ENCODE peak calls at places on chromosome 19, in four cellular contexts. One of them, this sample, is unnamed.

GRCh38 chr19:44607049-44607448 is 6.3 kb upstream of the IGSF23 start:
- DNase-seq in activated CD4-positive, alpha-beta T cell treated with anti-CD3 and anti-CD28 coated beads, Interleukin-2, amount 50 U/mL, for 24 hours: no peak
- DNase-seq in glomerular endothelial cell: peak; percentile 94
- DNase-seq in choroid plexus epithelial cell: no peak
- DNase-seq in this sample: no peak

GRCh38 chr19:29478578-29479565 is 46.9 kb upstream of the VSTM2B start:
- DNase-seq in glomerular endothelial cell: no peak
- DNase-seq in activated CD4-positive, alpha-beta T cell treated with anti-CD3 and anti-CD28 coated beads, Interleukin-2, amount 50 U/mL, for 24 hours: no peak
- DNase-seq in choroid plexus epithelial cell: no peak
- DNase-seq in this sample: peak; percentile 3

GRCh38 chr19:46716013-46716671 is 772 bp downstream of the PRKD2 start:
- DNase-seq in choroid plexus epithelial cell: no peak
- DNase-seq in glomerular endothelial cell: no peak
- DNase-seq in activated CD4-positive, alpha-beta T cell treated with anti-CD3 and anti-CD28 coated beads, Interleukin-2, amount 50 U/mL, for 24 hours: no peak
- DNase-seq in this sample: peak; percentile 16

GRCh38 chr19:10408511-10409291 is 5.4 kb upstream of the CDC37 start:
- DNase-seq in choroid plexus epithelial cell: no peak
- DNase-seq in glomerular endothelial cell: no peak
- DNase-seq in activated CD4-positive, alpha-beta T cell treated with anti-CD3 and anti-CD28 coated beads, Interleukin-2, amount 50 U/mL, for 24 hours: no peak
- DNase-seq in this sample: no peak

GRCh38 chr19:45569619-45570421 is 14.8 kb downstream of the OPA3 start:
- DNase-seq in activated CD4-positive, alpha-beta T cell treated with anti-CD3 and anti-CD28 coated beads, Interleukin-2, amount 50 U/mL, for 24 hours: peak; percentile 31
- DNase-seq in choroid plexus epithelial cell: peak; percentile 57
- DNase-seq in glomerular endothelial cell: no peak
- DNase-seq in this sample: peak; percentile 46

GRCh38 chr19:11197291-11198174 is at the start of gene KANK2:
- DNase-seq in activated CD4-positive, alpha-beta T cell treated with anti-CD3 and anti-CD28 coated beads, Interleukin-2, amount 50 U/mL, for 24 hours: peak; percentile 63
- DNase-seq in glomerular endothelial cell: no peak
- DNase-seq in choroid plexus epithelial cell: peak; percentile 77
- DNase-seq in this sample: peak; percentile 76

GRCh38 chr19:13064092-13064489 is 38.6 kb downstream of the LYL1 start:
- DNase-seq in glomerular endothelial cell: no peak
- DNase-seq in activated CD4-positive, alpha-beta T cell treated with anti-CD3 and anti-CD28 coated beads, Interleukin-2, amount 50 U/mL, for 24 hours: no peak
- DNase-seq in choroid plexus epithelial cell: no peak
- DNase-seq in this sample: no peak

GRCh38 chr19:14081797-14082674 is 3.5 kb downstream of the C19orf67 start:
- DNase-seq in activated CD4-positive, alpha-beta T cell treated with anti-CD3 and anti-CD28 coated beads, Interleukin-2, amount 50 U/mL, for 24 hours: no peak
- DNase-seq in glomerular endothelial cell: no peak
- DNase-seq in choroid plexus epithelial cell: peak; percentile 28
- DNase-seq in this sample: no peak

GRCh38 chr19:29216021-29216420 is 3.1 kb upstream of the UQCRFS1 start:
- DNase-seq in choroid plexus epithelial cell: no peak
- DNase-seq in glomerular endothelial cell: no peak
- DNase-seq in activated CD4-positive, alpha-beta T cell treated with anti-CD3 and anti-CD28 coated beads, Interleukin-2, amount 50 U/mL, for 24 hours: no peak
- DNase-seq in this sample: no peak

GRCh38 chr19:20662421-20663105 is 1.2 kb upstream of the ZNF626 start:
- DNase-seq in glomerular endothelial cell: no peak
- DNase-seq in activated CD4-positive, alpha-beta T cell treated with anti-CD3 and anti-CD28 coated beads, Interleukin-2, amount 50 U/mL, for 24 hours: no peak
- DNase-seq in choroid plexus epithelial cell: no peak
- DNase-seq in this sample: no peak

GRCh38 chr19:13718733-13719132 is 45.6 kb upstream of the MRI1 start:
- DNase-seq in choroid plexus epithelial cell: peak; percentile 48
- DNase-seq in activated CD4-positive, alpha-beta T cell treated with anti-CD3 and anti-CD28 coated beads, Interleukin-2, amount 50 U/mL, for 24 hours: no peak
- DNase-seq in glomerular endothelial cell: no peak
- DNase-seq in this sample: peak; percentile 54

GRCh38 chr19:11481777-11482383 is 1.0 kb upstream of the ELAVL3 start:
- DNase-seq in glomerular endothelial cell: peak; percentile 20
- DNase-seq in activated CD4-positive, alpha-beta T cell treated with anti-CD3 and anti-CD28 coated beads, Interleukin-2, amount 50 U/mL, for 24 hours: peak; percentile 46
- DNase-seq in choroid plexus epithelial cell: peak; percentile 90
- DNase-seq in this sample: peak; percentile 86

GRCh38 chr19:46861691-46862503 is 1.1 kb downstream of the ARHGAP35 start:
- DNase-seq in activated CD4-positive, alpha-beta T cell treated with anti-CD3 and anti-CD28 coated beads, Interleukin-2, amount 50 U/mL, for 24 hours: no peak
- DNase-seq in choroid plexus epithelial cell: no peak
- DNase-seq in glomerular endothelial cell: no peak
- DNase-seq in this sample: no peak

GRCh38 chr19:3653865-3654513 is 27.4 kb upstream of the CACTIN start:
- DNase-seq in choroid plexus epithelial cell: no peak
- DNase-seq in glomerular endothelial cell: no peak
- DNase-seq in activated CD4-positive, alpha-beta T cell treated with anti-CD3 and anti-CD28 coated beads, Interleukin-2, amount 50 U/mL, for 24 hours: no peak
- DNase-seq in this sample: peak; percentile 21

GRCh38 chr19:55058781-55059610 is 4.0 kb downstream of the RDH13 start:
- DNase-seq in activated CD4-positive, alpha-beta T cell treated with anti-CD3 and anti-CD28 coated beads, Interleukin-2, amount 50 U/mL, for 24 hours: no peak
- DNase-seq in glomerular endothelial cell: no peak
- DNase-seq in choroid plexus epithelial cell: no peak
- DNase-seq in this sample: no peak

GRCh38 chr19:854549-854948 is 2.4 kb downstream of the ELANE start:
- DNase-seq in activated CD4-positive, alpha-beta T cell treated with anti-CD3 and anti-CD28 coated beads, Interleukin-2, amount 50 U/mL, for 24 hours: no peak
- DNase-seq in glomerular endothelial cell: no peak
- DNase-seq in choroid plexus epithelial cell: no peak
- DNase-seq in this sample: no peak

This sample was measured in ACHN.